ENCODE peak calls at places on chromosome 13, in seven cellular contexts. Q is EL, W is heart right ventricle, G is substantia nigra, Y is HFF-Myc, V is NCI-H1092 treated with DMSO at 0.1 percent for 48 hours, L is tibial nerve. S is an unnamed sample.

GRCh38 chr13:50085063-50085462 is 69.8 kb downstream of the KCNRG start:
- DNase-seq in Q (peak), W (no peak), G (no peak), Y (no peak), V (no peak), L (no peak), S (no peak)

GRCh38 chr13:25462301-25463125 is 90.7 kb downstream of the ATP8A2 start:
- DNase-seq in Q (peak), W (no peak), G (no peak), Y (no peak), V (no peak), L (no peak), S (no peak)

GRCh38 chr13:45521292-45521691 is 56.6 kb downstream of the COG3 start:
- DNase-seq in Q (peak), W (no peak), G (no peak), Y (peak), V (no peak), L (no peak), S (no peak)

GRCh38 chr13:112849500-112849899 is 119.5 kb upstream of the MCF2L start:
- DNase-seq in Q (no peak), W (no peak), G (no peak), Y (no peak), V (peak), L (no peak), S (no peak)

GRCh38 chr13:101127741-101128353 is 288.5 kb downstream of the NALCN start:
- DNase-seq in Q (peak), W (no peak), G (no peak), Y (peak), V (peak), L (no peak), S (no peak)

GRCh38 chr13:51793570-51794273 is 10.2 kb downstream of the DHRS12 start:
- DNase-seq in Q (peak), W (no peak), G (no peak), Y (peak), V (no peak), L (no peak), S (peak)

GRCh38 chr13:24168392-24168750 is 7.9 kb downstream of the SPATA13 start:
- DNase-seq in Q (no peak), W (no peak), G (no peak), Y (no peak), V (no peak), L (no peak), S (no peak)

GRCh38 chr13:35796627-35797026 is 320.1 kb upstream of the MAB21L1 start:
- DNase-seq in Q (no peak), W (no peak), G (no peak), Y (no peak), V (no peak), L (no peak), S (no peak)

GRCh38 chr13:38283346-38283745 is 66.3 kb upstream of the UFM1 start:
- DNase-seq in Q (no peak), W (no peak), G (no peak), Y (no peak), V (no peak), L (no peak), S (no peak)

GRCh38 chr13:46592410-46592809 is 39.4 kb downstream of the LRCH1 start:
- DNase-seq in Q (no peak), W (no peak), G (no peak), Y (no peak), V (no peak), L (no peak), S (no peak)

GRCh38 chr13:83377486-83377885 is 504.8 kb downstream of the SLITRK1 start:
- DNase-seq in Q (no peak), W (no peak), G (no peak), Y (no peak), V (no peak), L (no peak), S (no peak)

GRCh38 chr13:112124100-112124499 is 57.2 kb downstream of the SOX1 start:
- DNase-seq in Q (no peak), W (no peak), G (no peak), Y (no peak), V (peak), L (no peak), S (no peak)

GRCh38 chr13:77701305-77701704 is 3.8 kb downstream of the SLAIN1 start:
- DNase-seq in Q (no peak), W (no peak), G (no peak), Y (no peak), V (no peak), L (no peak), S (no peak)

GRCh38 chr13:101545521-101545920 is 93.0 kb downstream of the ITGBL1 start:
- DNase-seq in Q (peak), W (no peak), G (no peak), Y (no peak), V (no peak), L (no peak), S (no peak)

S was measured in activated CD4-positive, alpha-beta T cell treated with anti-CD3 and anti-CD28 coated beads, Interleukin-2, amount 50 U/mL, for 24 hours.